ENCODE peak calls at places on chromosomes 5 and 9, in six cellular contexts. W, E, G, I, R and H are unnamed samples. For H3K27me3, the result is how much of the 10 kb centered on the place peaks cover.

GRCh38 chr5:164553851-164554250 is 1048.4 kb downstream of the MAT2B start:
- DNase-seq in W (no peak), E (no peak), G (no peak), I (no peak), R (no peak), H (no peak)

GRCh38 chr5:178389796-178390195 is 157.2 kb upstream of the PHYKPL start:
- DNase-seq in W (no peak), E (no peak), G (no peak), I (no peak), R (peak), H (no peak)

GRCh38 chr5:177552839-177553455 is 1.4 kb downstream of the FAM193B start:
- DNase-seq in W (no peak), E (no peak), G (no peak), I (no peak), R (no peak), H (no peak)

GRCh38 chr5:14464661-14465060 is 116.9 kb upstream of the OTULINL start:
- DNase-seq in W (no peak), E (no peak), G (no peak), I (no peak), R (no peak), H (no peak)

GRCh38 chr9:88503845-88504764 is 30.9 kb upstream of the NXNL2 start:
- DNase-seq in W (no peak), E (no peak), G (no peak), I (no peak), R (no peak), H (no peak)

GRCh38 chr5:154761062-154761740 is 6.0 kb downstream of the LARP1 start:
- DNase-seq in W (no peak), E (no peak), G (no peak), I (peak), R (no peak), H (no peak)

GRCh38 chr9:136021891-136022681 is 60.9 kb upstream of the UBAC1 start:
- DNase-seq in W (peak), E (peak), G (no peak), I (no peak), R (peak), H (no peak)

GRCh38 chr5:68288756-68289134 is 73.2 kb downstream of the PIK3R1 start:
- DNase-seq in W (no peak), E (no peak), G (no peak), I (no peak), R (no peak), H (no peak)

GRCh38 chr9:93586290-93587057 is 10.1 kb downstream of the PHF2 start:
- DNase-seq in W (no peak), E (no peak), G (no peak), I (no peak), R (peak), H (no peak)

DNA sequence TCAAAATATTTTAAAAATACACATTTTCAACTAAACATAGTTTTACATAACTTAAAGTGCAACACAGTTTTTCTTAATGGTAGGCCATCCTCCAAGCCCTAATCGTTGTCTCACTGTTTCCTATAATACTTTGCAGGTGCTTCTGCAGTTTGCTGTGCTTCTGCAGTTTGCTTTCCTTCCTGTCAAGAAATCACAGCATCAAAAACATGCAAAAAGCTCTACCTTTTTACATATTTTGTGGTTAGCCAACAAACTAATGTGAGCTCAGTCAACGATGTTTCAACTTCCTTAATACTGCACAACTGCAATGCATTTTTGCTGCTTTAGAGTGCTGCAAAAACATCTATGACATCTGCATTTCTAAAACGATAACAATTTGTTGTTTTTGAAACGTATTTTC is 25.2 kb downstream of the EMB start:
- DNase-seq in W (no peak), E (no peak), G (no peak), I (no peak), R (no peak), H (no peak)
- H3K27me3 ChIP-seq in W (under half), E (under half), G (under half), I (under half), R (under half), H (under half)

GRCh38 chr5:3058930-3059329 is 307.5 kb upstream of the IRX2 start:
- DNase-seq in W (no peak), E (no peak), G (no peak), I (no peak), R (no peak), H (no peak)

GRCh38 chr5:3051400-3051799 is 299.9 kb upstream of the IRX2 start:
- DNase-seq in W (no peak), E (no peak), G (no peak), I (no peak), R (no peak), H (no peak)

GRCh38 chr5:3060283-3060682 is 308.8 kb upstream of the IRX2 start:
- DNase-seq in W (no peak), E (no peak), G (no peak), I (no peak), R (no peak), H (no peak)

GRCh38 chr5:3059488-3059887 is 308.0 kb upstream of the IRX2 start:
- DNase-seq in W (no peak), E (no peak), G (no peak), I (no peak), R (no peak), H (no peak)

GRCh38 chr5:3056901-3057300 is 305.4 kb upstream of the IRX2 start:
- DNase-seq in W (no peak), E (no peak), G (no peak), I (no peak), R (no peak), H (no peak)
- H3K4me3 ChIP-seq in W (no peak), E (no peak), G (no peak), I (no peak), R (no peak), H (no peak)

GRCh38 chr9:126520453-126520852 is 93.3 kb upstream of the LMX1B start:
- DNase-seq in W (no peak), E (no peak), G (no peak), I (no peak), R (no peak), H (no peak)

GRCh38 chr9:126519660-126520425 is 93.9 kb upstream of the LMX1B start:
- DNase-seq in W (no peak), E (no peak), G (no peak), I (no peak), R (peak), H (no peak)

GRCh38 chr9:126521976-126522590 is 91.6 kb upstream of the LMX1B start:
- DNase-seq in W (no peak), E (no peak), G (no peak), I (no peak), R (peak), H (no peak)

GRCh38 chr9:126521551-126521950 is 92.2 kb upstream of the LMX1B start:
- DNase-seq in W (no peak), E (no peak), G (no peak), I (no peak), R (peak), H (no peak)

DNA sequence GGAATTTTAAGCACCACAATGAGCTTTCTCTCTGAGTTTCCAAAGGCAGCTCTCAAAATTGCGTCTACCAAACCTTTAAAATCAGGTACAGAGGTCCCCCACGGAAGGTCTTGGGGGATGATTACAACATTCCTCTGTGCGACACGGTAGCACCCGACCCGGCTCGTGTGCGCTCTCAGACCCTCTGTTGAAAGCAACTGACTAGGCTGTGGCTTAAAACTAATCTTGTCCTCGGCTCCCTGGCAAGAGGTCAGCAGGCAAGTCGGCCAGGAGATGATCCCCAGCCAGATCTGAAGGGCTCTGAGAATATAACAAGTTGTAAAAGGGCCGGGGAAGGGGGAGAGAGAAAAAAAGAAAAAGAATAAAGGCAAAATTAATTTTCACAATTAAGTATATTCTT is 92.6 kb upstream of the LMX1B start:
- DNase-seq in W (no peak), E (no peak), G (no peak), I (no peak), R (peak), H (no peak)
- H3K27me3 ChIP-seq in W (half or more), E (half or more), G (under half), I (under half), R (under half), H (under half)

GRCh38 chr5:173752636-173753035 is 135.5 kb upstream of the CPEB4 start:
- DNase-seq in W (no peak), E (no peak), G (no peak), I (no peak), R (no peak), H (no peak)

GRCh38 chr5:173747876-173748275 is 131.4 kb upstream of the BOD1 start:
- DNase-seq in W (no peak), E (no peak), G (no peak), I (no peak), R (no peak), H (no peak)

GRCh38 chr5:173753307-173754168 is 134.6 kb upstream of the CPEB4 start:
- DNase-seq in W (peak), E (no peak), G (no peak), I (no peak), R (peak), H (no peak)

GRCh38 chr5:173751266-173751600 is 134.8 kb upstream of the BOD1 start:
- DNase-seq in W (no peak), E (no peak), G (no peak), I (no peak), R (no peak), H (no peak)

GRCh38 chr5:173750538-173751265 is 134.3 kb upstream of the BOD1 start:
- DNase-seq in W (no peak), E (no peak), G (no peak), I (no peak), R (no peak), H (no peak)
- H3K4me3 ChIP-seq in W (no peak), E (no peak), G (no peak), I (no peak), R (no peak), H (no peak)

DNA sequence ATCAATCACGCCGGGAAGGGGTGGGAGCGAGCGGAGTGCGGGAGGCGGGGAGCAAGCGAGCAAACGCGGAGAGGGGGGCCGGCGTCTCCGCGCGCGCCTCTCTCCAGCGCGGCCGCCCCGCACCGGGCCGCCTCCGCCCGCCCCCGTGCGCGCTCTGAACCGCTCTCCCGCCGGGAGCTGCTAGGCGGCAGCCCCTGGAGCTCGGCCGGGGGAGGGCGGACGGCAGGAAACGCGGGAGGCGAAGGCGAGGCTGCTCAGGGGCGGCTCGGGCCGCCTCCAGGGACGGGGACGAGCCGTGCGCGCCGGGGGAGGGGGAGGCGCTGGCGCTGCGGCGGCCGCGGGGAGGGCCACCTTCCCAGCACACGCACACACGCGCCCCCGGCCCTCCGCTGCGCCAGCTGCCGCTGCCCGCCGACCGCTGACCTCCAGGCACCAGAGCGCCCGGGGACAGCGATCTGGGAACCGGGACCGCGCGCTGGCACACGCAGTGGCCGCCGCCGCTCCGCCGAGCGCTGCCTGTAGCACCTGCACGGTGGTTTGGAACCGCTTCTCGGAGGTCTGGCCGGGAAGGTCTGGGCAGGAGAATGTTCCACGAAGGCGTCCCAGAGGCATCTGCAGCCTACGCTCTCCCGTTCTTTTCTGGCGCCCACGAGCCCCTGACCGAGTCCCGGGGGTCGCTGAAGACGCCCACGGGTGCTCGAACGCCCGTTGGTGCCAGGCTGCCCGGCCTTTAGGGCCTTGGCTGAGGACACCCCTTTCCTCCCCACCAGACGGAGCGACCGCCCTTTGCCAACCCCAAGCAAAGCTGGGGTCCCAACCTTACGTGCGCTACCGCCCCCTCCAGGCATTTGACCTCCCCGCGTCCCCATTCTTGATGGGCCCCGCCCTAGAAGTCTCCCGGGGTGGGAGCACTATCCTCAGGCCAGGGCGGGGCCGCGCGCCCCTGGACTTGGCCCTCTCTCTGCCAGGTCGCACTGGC is at the start of gene GABBR2:
- DNase-seq in W (no peak), E (no peak), G (no peak), I (no peak), R (no peak), H (no peak)
- H3K27me3 ChIP-seq in W (half or more), E (half or more), G (half or more), I (under half), R (half or more), H (half or more)

DNA sequence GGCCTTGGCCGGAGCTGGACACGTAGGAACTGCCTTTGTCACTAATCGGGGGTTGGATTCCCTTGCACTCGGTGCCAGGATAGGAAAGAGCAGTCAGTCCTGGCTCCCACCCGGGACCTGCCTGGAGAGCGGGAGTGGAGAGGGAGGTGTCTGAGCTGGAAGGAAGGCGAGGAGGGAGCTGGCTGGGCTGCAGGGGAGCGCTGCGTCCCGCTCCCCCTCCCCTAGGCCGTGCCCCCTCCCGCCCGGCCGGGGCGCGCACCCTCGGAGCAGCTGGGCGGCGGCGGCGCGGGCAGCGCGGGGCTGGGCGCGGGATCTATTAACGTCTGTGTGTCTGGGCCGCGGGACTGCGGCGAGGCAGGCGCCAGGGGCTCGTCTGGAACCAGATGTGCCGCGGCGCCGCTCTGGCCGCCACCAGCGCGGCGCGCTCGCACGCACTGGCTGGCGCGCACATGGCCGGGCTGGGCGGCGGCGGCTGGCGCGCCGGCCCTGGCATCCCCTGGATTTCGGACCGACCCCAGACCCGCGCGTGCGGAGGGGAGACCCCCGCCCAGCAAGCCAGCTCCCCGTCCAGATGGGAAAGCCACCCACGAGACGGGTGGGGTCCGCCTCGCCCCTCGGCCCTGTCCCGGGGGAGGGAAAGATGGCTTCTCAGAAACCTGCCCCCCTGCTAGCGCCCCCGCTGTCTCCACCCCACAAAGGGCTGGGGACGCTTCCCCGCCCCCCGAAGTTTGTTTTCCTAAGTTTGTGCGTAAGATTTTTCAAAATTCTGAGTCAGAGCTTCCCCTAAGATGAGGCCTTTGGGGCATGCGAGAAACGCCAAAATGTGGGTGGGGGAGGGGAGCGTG is 31.9 kb downstream of the PRRX2 start:
- DNase-seq in W (peak), E (peak), G (peak), I (no peak), R (no peak), H (no peak)
- H3K4me3 ChIP-seq in W (peak), E (peak), G (peak), I (no peak), R (peak), H (peak)

GRCh38 chr5:133366438-133366837 is 245.9 kb downstream of the FSTL4 start:
- DNase-seq in W (no peak), E (no peak), G (no peak), I (no peak), R (no peak), H (no peak)
- H3K27me3 ChIP-seq in W (under half), E (under half), G (under half), I (under half), R (under half), H (under half)

GRCh38 chr9:126327750-126328120 is 1.1 kb downstream of the MVB12B start:
- DNase-seq in W (no peak), E (no peak), G (no peak), I (no peak), R (no peak), H (no peak)
- H3K4me3 ChIP-seq in W (peak), E (peak), G (peak), I (no peak), R (peak), H (peak)

DNA sequence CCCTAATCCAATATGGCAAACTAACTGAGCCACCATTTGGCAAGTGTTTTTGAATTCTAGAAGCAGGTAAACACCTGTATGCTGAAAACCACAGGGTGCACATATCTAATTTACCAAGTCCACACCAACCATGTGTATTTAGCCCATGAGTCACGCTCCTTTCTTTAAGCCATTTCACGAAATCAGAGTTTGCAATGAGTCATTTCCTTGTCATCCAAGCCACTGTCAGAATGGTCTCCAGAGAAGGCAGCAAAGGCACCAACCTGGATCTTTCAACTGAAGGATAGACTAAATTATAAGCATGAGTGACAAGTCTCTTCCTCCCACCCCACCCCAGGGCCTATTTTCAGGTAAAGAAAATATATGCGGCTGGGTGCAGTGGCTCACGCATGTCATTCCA is 110.0 kb downstream of the PAX5 start:
- DNase-seq in W (no peak), E (no peak), G (no peak), I (no peak), R (no peak), H (no peak)
- H3K27me3 ChIP-seq in W (under half), E (under half), G (under half), I (under half), R (under half), H (under half)